ENCODE peak calls at places on chromosomes 5 and 9, in nine cellular contexts. H is AG09309, V is fibroblast of lung, F is astrocyte of the spinal cord, L is cardiac muscle cell, W is NB4, G is PC-3, X is uterus, S is H1. A is an unnamed sample.

GRCh38 chr9:36827593-36827992 is 206.5 kb downstream of the PAX5 start:
- DNase-seq in H (no peak), S (no peak), L (no peak), V (no peak), X (no peak), W (no peak), F (no peak), G (no peak), A (no peak)

GRCh38 chr9:125397736-125398135 is 136.1 kb downstream of the GAPVD1 start:
- DNase-seq in H (no peak), G (no peak), W (no peak), X (no peak), F (no peak), V (no peak), L (no peak), S (no peak), A (no peak)

GRCh38 chr9:134438204-134438788 is 112.0 kb downstream of the RXRA start:
- DNase-seq in S (peak; percentile 74), W (no peak), V (no peak), X (no peak), H (no peak), F (no peak), G (no peak), L (no peak), A (peak; percentile 33)

GRCh38 chr5:33891731-33892418 is at the start of gene ADAMTS12:
- DNase-seq in F (peak; percentile 69), L (peak; percentile 86), W (no peak), V (peak; percentile 80), X (peak; percentile 63), S (peak; percentile 81), G (no peak), H (no peak), A (peak; percentile 4)

GRCh38 chr9:90546200-90546599 is 96.4 kb downstream of the DIRAS2 start:
- DNase-seq in W (peak; percentile 18), F (peak; percentile 94), G (peak; percentile 49), H (peak; percentile 1), V (peak; percentile 94), L (peak; percentile 42), S (no peak), X (peak; percentile 53), A (peak; percentile 81)

GRCh38 chr5:172140866-172141265 is 47.2 kb downstream of the STK10 start:
- DNase-seq in F (no peak), G (no peak), W (no peak), H (no peak), X (no peak), V (no peak), L (no peak), S (no peak), A (no peak)

GRCh38 chr5:130436430-130436829 is 532.2 kb downstream of the CHSY3 start:
- DNase-seq in L (no peak), W (no peak), F (no peak), S (no peak), H (no peak), X (no peak), V (no peak), G (no peak), A (no peak)

GRCh38 chr9:6229604-6230003 is 14.0 kb downstream of the IL33 start:
- DNase-seq in G (peak; percentile 41), H (no peak), W (no peak), F (no peak), L (peak; percentile 70), X (no peak), S (no peak), V (peak; percentile 14), A (no peak)

GRCh38 chr5:173707392-173707791 is 90.9 kb upstream of the BOD1 start:
- DNase-seq in L (peak; percentile 71), G (peak; percentile 58), V (peak; percentile 64), F (peak; percentile 10), H (peak; percentile 71), W (peak; percentile 88), S (no peak), X (no peak), A (peak; percentile 76)

GRCh38 chr5:147968855-147969254 is 62.5 kb upstream of the C5orf46 start:
- DNase-seq in F (peak; percentile 16), V (peak; percentile 55), H (no peak), G (peak; percentile 36), L (no peak), X (no peak), S (no peak), W (no peak), A (no peak)

GRCh38 chr5:134549714-134550113 is 24.2 kb downstream of the JADE2 start:
- DNase-seq in H (no peak), L (peak; percentile 39), V (peak; percentile 85), G (peak; percentile 41), W (peak; percentile 50), S (no peak), F (peak; percentile 69), X (no peak), A (peak; percentile 36)

GRCh38 chr5:50923768-50924113 is 257.3 kb downstream of the PARP8 start:
- DNase-seq in F (no peak), X (peak; percentile 26), S (no peak), W (no peak), H (no peak), G (no peak), V (no peak), L (no peak), A (no peak)

GRCh38 chr9:124436320-124436719 is 13.9 kb upstream of the ADGRD2 start:
- DNase-seq in G (no peak), S (no peak), H (no peak), F (no peak), L (no peak), X (no peak), W (no peak), V (no peak), A (peak; percentile 48)

GRCh38 chr5:17079562-17079961 is 137.9 kb upstream of the BASP1 start:
- DNase-seq in L (peak; percentile 66), X (peak; percentile 25), W (no peak), F (no peak), V (peak; percentile 64), G (no peak), S (no peak), H (no peak), A (no peak)

GRCh38 chr5:17087035-17087434 is 130.4 kb upstream of the BASP1 start:
- DNase-seq in F (peak; percentile 27), G (no peak), W (no peak), V (peak; percentile 51), H (no peak), S (no peak), L (peak; percentile 42), X (no peak), A (no peak)

GRCh38 chr5:17080361-17080760 is 137.1 kb upstream of the BASP1 start:
- DNase-seq in S (no peak), F (no peak), L (no peak), X (no peak), V (no peak), W (no peak), H (no peak), G (no peak), A (peak; percentile 49)

GRCh38 chr5:17077447-17078233 is 139.8 kb upstream of the BASP1 start:
- DNase-seq in S (no peak), L (no peak), W (no peak), X (no peak), G (no peak), V (no peak), H (no peak), F (no peak), A (no peak)

DNA sequence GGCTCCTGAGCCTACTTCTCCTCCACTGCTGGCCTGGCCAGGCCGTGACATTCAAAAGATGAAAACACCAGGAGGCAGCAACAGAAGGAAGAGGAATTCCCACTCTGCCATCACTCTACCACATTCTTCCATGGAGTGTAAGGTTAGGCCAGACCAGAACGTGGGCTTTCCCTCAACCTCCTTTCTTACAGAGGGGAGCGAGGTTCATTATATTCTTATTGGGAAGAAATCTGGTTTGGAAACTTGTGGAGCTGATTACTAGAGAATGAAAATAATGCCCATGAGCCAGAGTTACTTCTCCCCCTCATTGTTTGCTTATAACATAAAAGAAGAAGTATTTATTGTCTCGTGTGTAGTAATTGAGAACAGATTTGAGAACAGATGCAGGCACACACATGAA is 136.3 kb upstream of the BASP1 start:
- DNase-seq in L (no peak), F (no peak), V (no peak), W (no peak), S (no peak), G (no peak), X (no peak), H (peak; percentile 48), A (no peak)
- TF ChIP-seq CTCF in L (no peak), F (no peak), V (no peak), W (no peak), S (no peak), G (no peak), X (no peak), H (peak; percentile 39), A (no peak)

GRCh38 chr9:121599872-121600585 is 51.4 kb upstream of the DAB2IP start:
- DNase-seq in V (no peak), S (peak; percentile 61), W (no peak), H (no peak), F (no peak), G (no peak), X (no peak), L (no peak), A (no peak)

GRCh38 chr9:121599186-121599871 is 52.1 kb upstream of the DAB2IP start:
- DNase-seq in L (peak; percentile 40), F (no peak), S (peak; percentile 90), V (peak; percentile 47), H (no peak), G (peak; percentile 85), X (peak; percentile 85), W (peak; percentile 25), A (peak; percentile 64)

GRCh38 chr9:121596515-121596914 is 54.9 kb upstream of the DAB2IP start:
- DNase-seq in X (no peak), H (no peak), S (no peak), F (no peak), V (peak; percentile 23), W (no peak), G (no peak), L (no peak), A (no peak)

GRCh38 chr9:121597693-121598166 is 53.7 kb upstream of the DAB2IP start:
- DNase-seq in L (no peak), S (no peak), W (no peak), H (no peak), G (no peak), V (no peak), X (no peak), F (no peak), A (no peak)

GRCh38 chr9:121598167-121599000 is 53.0 kb upstream of the DAB2IP start:
- DNase-seq in S (peak; percentile 88), G (peak; percentile 82), W (no peak), L (peak; percentile 77), H (peak; percentile 46), V (peak; percentile 87), X (peak; percentile 89), F (peak; percentile 75), A (peak; percentile 91)
- H3K4me3 ChIP-seq in S (peak overlapping the region; percentile 71), G (peak overlapping the region; percentile 86), W (no peak overlapping the region), L (peak overlapping the region; percentile 95), H (peak overlapping the region; percentile 14), V (peak overlapping the region; percentile 36), X (peak overlapping the region; percentile 88), F (peak overlapping the region; percentile 17), A (peak overlapping the region; percentile 48)

GRCh38 chr5:13878357-13878756 is 66.1 kb downstream of the DNAH5 start:
- DNase-seq in V (no peak), X (no peak), H (no peak), L (no peak), S (no peak), G (no peak), F (no peak), W (no peak), A (no peak)
- TF ChIP-seq CTCF in V (no peak), X (no peak), H (peak; percentile 11), L (no peak), S (peak; percentile 47), G (peak; percentile 30), F (no peak), W (no peak), A (no peak)

GRCh38 chr9:115466784-115467183 is 348.8 kb upstream of the TNC start:
- DNase-seq in L (no peak), S (no peak), W (no peak), G (no peak), H (no peak), F (no peak), V (no peak), X (no peak), A (no peak)

GRCh38 chr9:115469826-115470225 is 351.9 kb upstream of the TNC start:
- DNase-seq in H (no peak), W (no peak), V (no peak), X (no peak), L (no peak), G (no peak), F (no peak), S (no peak), A (no peak)
- H3K4me3 ChIP-seq in H (no peak overlapping the region), W (no peak overlapping the region), V (no peak overlapping the region), X (no peak overlapping the region), L (no peak overlapping the region), G (no peak overlapping the region), F (no peak overlapping the region), S (no peak overlapping the region), A (no peak overlapping the region)

A was measured in epithelial cell of esophagus.